ENCODE peak calls at places on chromosomes 5 and 9, in four cellular contexts. P is cardiac muscle cell, Y is LHCN-M2, E is H7. M is an unnamed sample.
A peak's percentile ranks its signal among the peaks of the same experiment; 100 is the strongest.

GRCh38 chr5:118987988-118988945 is at the start of gene DTWD2:
- DNase-seq in P (peak; percentile 95), Y (peak; percentile 89), E (peak; percentile 96), M (peak; percentile 98)

GRCh38 chr5:164335837-164336236 is 830.4 kb downstream of the MAT2B start:
- DNase-seq in P (peak; percentile 71), Y (peak; percentile 82), E (no peak), M (no peak)

GRCh38 chr5:87300744-87301143 is 33.1 kb downstream of the RASA1 start:
- DNase-seq in P (peak; percentile 78), Y (peak; percentile 99), E (no peak), M (no peak)

GRCh38 chr9:133767625-133768024 is 29.5 kb upstream of the SARDH start:
- DNase-seq in P (no peak), Y (no peak), E (no peak), M (no peak)

GRCh38 chr5:98557921-98558320 is 215.5 kb upstream of the RGMB start:
- DNase-seq in P (no peak), Y (no peak), E (no peak), M (no peak)

GRCh38 chr5:23139338-23140171 is 286.4 kb upstream of the CDH12 start:
- DNase-seq in P (peak; percentile 4), Y (no peak), E (peak; percentile 11), M (no peak)

GRCh38 chr9:81417299-81417675 is 272.1 kb downstream of the TLE1 start:
- DNase-seq in P (no peak), Y (no peak), E (no peak), M (no peak)

GRCh38 chr5:114332925-114333324 is 28.9 kb upstream of the KCNN2 start:
- DNase-seq in P (no peak), Y (no peak), E (no peak), M (no peak)

GRCh38 chr5:158594595-158595242 is 505.0 kb downstream of the EBF1 start:
- DNase-seq in P (no peak), Y (no peak), E (no peak), M (no peak)

GRCh38 chr5:159581502-159582249 is 251.4 kb upstream of the IL12B start:
- DNase-seq in P (peak; percentile 83), Y (peak; percentile 95), E (no peak), M (no peak)

GRCh38 chr5:35031276-35031675 is 16.5 kb downstream of the AGXT2 start:
- DNase-seq in P (peak; percentile 26), Y (no peak), E (peak; percentile 6), M (no peak)

GRCh38 chr9:77177894-77178794 is 810 bp downstream of the VPS13A start:
- DNase-seq in P (peak; percentile 38), Y (peak; percentile 37), E (peak; percentile 64), M (peak; percentile 73)

GRCh38 chr9:78595200-78595945 is 298.4 kb downstream of the PSAT1 start:
- DNase-seq in P (no peak), Y (peak; percentile 37), E (no peak), M (no peak)

GRCh38 chr9:137156567-137157375 is 13.1 kb downstream of the LRRC26 start:
- DNase-seq in P (peak; percentile 46), Y (no peak), E (peak; percentile 96), M (peak; percentile 67)

GRCh38 chr9:107274953-107275422 is 8.1 kb upstream of the RAD23B start:
- DNase-seq in P (peak; percentile 97), Y (peak; percentile 100), E (no peak), M (no peak)

GRCh38 chr9:124280176-124280691 is 22.5 kb downstream of the NEK6 start:
- DNase-seq in P (peak; percentile 93), Y (peak; percentile 44), E (no peak), M (peak; percentile 82)

M was measured in right cardiac atrium.